ENCODE peak calls at places on chromosomes 12 and 14, in eight cellular contexts. H is GM12878, B is G401, J is tibial artery, S is occipital lobe, Q is DND-41, U is GM12892, W is foreskin fibroblast. P is an unnamed sample.

GRCh38 chr12:27549801-27550652 is 26.0 kb downstream of the PPFIBP1 start:
- DNase-seq in J (peak), W (peak), Q (no peak), U (no peak), S (no peak), B (no peak), H (no peak), P (peak)

GRCh38 chr14:33039321-33039720 is 100.6 kb downstream of the NPAS3 start:
- DNase-seq in Q (no peak), B (no peak), W (no peak), H (no peak), U (no peak), J (no peak), S (no peak), P (no peak)

GRCh38 chr14:54529811-54530210 is 20.1 kb downstream of the CGRRF1 start:
- DNase-seq in U (no peak), Q (no peak), B (no peak), W (peak), S (no peak), J (no peak), H (no peak), P (no peak)

GRCh38 chr12:571795-572531 is 91.3 kb downstream of the NINJ2 start:
- DNase-seq in S (no peak), H (no peak), Q (no peak), W (no peak), J (peak), B (no peak), U (no peak), P (peak)

GRCh38 chr12:7959278-7960063 is 23.5 kb upstream of the SLC2A3 start:
- DNase-seq in B (no peak), S (peak), W (no peak), U (no peak), J (no peak), H (peak), Q (peak), P (peak)

GRCh38 chr12:6890789-6891624 is 13.6 kb upstream of the LRRC23 start:
- DNase-seq in W (peak), H (peak), B (peak), Q (peak), J (peak), U (peak), S (peak), P (peak)

GRCh38 chr12:3362751-3363150 is 128.3 kb upstream of the PRMT8 start:
- DNase-seq in S (no peak), H (no peak), Q (no peak), J (no peak), W (no peak), U (no peak), B (no peak), P (peak)

GRCh38 chr14:53032161-53032803 is 81.4 kb upstream of the FERMT2 start:
- DNase-seq in U (no peak), Q (no peak), S (no peak), H (no peak), W (peak), J (no peak), B (peak), P (no peak)

GRCh38 chr12:76863005-76863670 is 15.7 kb downstream of the CSRP2 start:
- DNase-seq in J (no peak), Q (no peak), B (no peak), S (no peak), U (no peak), W (peak), H (no peak), P (no peak)

GRCh38 chr12:115916910-115917668 is 360.4 kb downstream of the MED13L start:
- DNase-seq in W (peak), J (peak), H (no peak), Q (peak), U (peak), B (peak), S (no peak), P (peak)

GRCh38 chr12:81450920-81451739 is 308.0 kb downstream of the PPFIA2 start:
- DNase-seq in H (no peak), Q (peak), S (no peak), U (no peak), J (no peak), W (peak), B (peak), P (peak)

GRCh38 chr12:124769166-124769530 is 94.5 kb downstream of the SCARB1 start:
- DNase-seq in J (no peak), Q (no peak), U (no peak), B (no peak), S (no peak), W (no peak), H (no peak), P (no peak)

GRCh38 chr12:52977195-52977594 is 28.3 kb downstream of the KRT18 start:
- DNase-seq in W (no peak), S (no peak), J (no peak), H (no peak), Q (no peak), B (no peak), U (no peak), P (peak)

GRCh38 chr12:4417471-4417870 is 28.1 kb downstream of the FGF6 start:
- DNase-seq in Q (no peak), U (no peak), H (no peak), B (no peak), J (no peak), S (no peak), W (no peak), P (peak)

GRCh38 chr12:48002179-48002601 is 2.1 kb downstream of the COL2A1 start:
- DNase-seq in H (no peak), S (no peak), J (no peak), U (no peak), W (no peak), B (no peak), Q (no peak), P (peak)

GRCh38 chr12:102873077-102873476 is 44.0 kb downstream of the PAH start:
- DNase-seq in H (no peak), B (no peak), W (no peak), U (no peak), Q (no peak), S (no peak), J (no peak), P (no peak)

GRCh38 chr12:6284273-6284672 is 26.2 kb upstream of the PLEKHG6 start:
- DNase-seq in U (no peak), H (no peak), S (no peak), B (no peak), J (no peak), Q (no peak), W (no peak), P (peak)

GRCh38 chr14:52602131-52602530 is 49.5 kb downstream of the GPR137C start:
- DNase-seq in Q (no peak), B (no peak), J (no peak), U (no peak), H (no peak), S (no peak), W (no peak), P (no peak)

GRCh38 chr14:64938972-64939816 is 3.4 kb downstream of the GPX2 start:
- DNase-seq in Q (no peak), S (no peak), J (no peak), U (no peak), W (no peak), B (peak), H (no peak), P (peak)

GRCh38 chr14:95102678-95103039 is 54.7 kb downstream of the DICER1 start:
- DNase-seq in U (no peak), B (no peak), W (no peak), S (no peak), J (no peak), H (no peak), Q (no peak), P (no peak)

GRCh38 chr14:50763386-50764007 is 67.5 kb downstream of the NIN start:
- DNase-seq in B (no peak), J (no peak), Q (no peak), S (no peak), W (peak), U (no peak), H (no peak), P (no peak)

GRCh38 chr14:68157971-68158371 is 338.4 kb downstream of the RAD51B start:
- DNase-seq in U (no peak), H (no peak), S (no peak), Q (no peak), B (no peak), W (peak), J (no peak), P (no peak)

GRCh38 chr14:67623114-67623513 is 3.4 kb downstream of the ARG2 start:
- DNase-seq in S (no peak), U (no peak), J (no peak), W (no peak), H (no peak), B (no peak), Q (peak), P (no peak)

GRCh38 chr12:48977290-48978281 is 536 bp upstream of the WNT1 start:
- DNase-seq in H (no peak), Q (peak), U (peak), J (no peak), S (no peak), B (no peak), W (no peak), P (peak)

GRCh38 chr12:123494124-123494843 is 36.3 kb downstream of the SNRNP35 start:
- DNase-seq in S (no peak), W (no peak), H (no peak), B (no peak), U (no peak), Q (no peak), J (no peak), P (peak)

GRCh38 chr14:103086771-103087342 is 2.8 kb downstream of the LBHD2 start:
- DNase-seq in B (no peak), U (no peak), Q (no peak), S (no peak), J (no peak), H (no peak), W (no peak), P (peak)

GRCh38 chr12:65825573-65826512 is 1.6 kb downstream of the HMGA2 start:
- DNase-seq in B (no peak), Q (no peak), W (no peak), J (no peak), S (no peak), H (no peak), U (peak), P (peak)

GRCh38 chr14:22184157-22185025 is 404.6 kb downstream of the DAD1 start:
- DNase-seq in H (no peak), B (no peak), J (no peak), Q (no peak), W (no peak), S (no peak), U (no peak), P (no peak)

GRCh38 chr14:101962503-101962874 is 1.9 kb upstream of the DYNC1H1 start:
- DNase-seq in U (no peak), H (no peak), W (peak), Q (no peak), B (no peak), J (peak), S (peak), P (no peak)

P was measured in endodermal cell.